ENCODE peak calls at places on chromosomes 2 and 18, in nine cellular contexts. N is GM12878, O is A549, X is HL-60, T is HCT116, H is SK-N-SH, S is K562, P is HepG2, D is Panc1. I is an unnamed sample.

GRCh38 chr18:36465970-36466369 is 168.5 kb downstream of the FHOD3 start:
- DNase-seq in N (no peak), O (no peak), X (no peak), T (no peak), H (no peak), S (no peak), P (no peak), D (no peak), I (no peak)

GRCh38 chr2:69138247-69138754 is 125.3 kb downstream of the ANTXR1 start:
- DNase-seq in N (no peak), O (peak), X (no peak), T (peak), H (no peak), S (no peak), P (no peak), D (peak), I (peak)

GRCh38 chr18:44893045-44893706 is 212.5 kb downstream of the SETBP1 start:
- DNase-seq in N (no peak), O (no peak), X (no peak), T (no peak), H (no peak), S (no peak), P (no peak), D (no peak), I (no peak)

GRCh38 chr2:121287956-121288355 is 3.0 kb upstream of the TFCP2L1 start:
- DNase-seq in N (no peak), O (no peak), X (no peak), T (no peak), H (no peak), S (no peak), P (no peak), D (no peak), I (no peak)

GRCh38 chr2:173134703-173135102 is 59.1 kb downstream of the MAP3K20 start:
- DNase-seq in N (no peak), O (no peak), X (peak), T (no peak), H (no peak), S (no peak), P (no peak), D (no peak), I (peak)

GRCh38 chr2:38248707-38249106 is 128.4 kb downstream of the ATL2 start:
- DNase-seq in N (no peak), O (no peak), X (no peak), T (no peak), H (peak), S (no peak), P (no peak), D (no peak), I (no peak)

GRCh38 chr2:165617720-165618119 is 148.2 kb downstream of the CSRNP3 start:
- DNase-seq in N (no peak), O (no peak), X (no peak), T (no peak), H (no peak), S (no peak), P (no peak), D (no peak), I (no peak)

GRCh38 chr2:229443869-229444268 is 172.8 kb upstream of the PID1 start:
- DNase-seq in N (no peak), O (no peak), X (no peak), T (no peak), H (no peak), S (no peak), P (no peak), D (no peak), I (no peak)

GRCh38 chr2:109129921-109130725 is 1.1 kb downstream of the SH3RF3 start:
- DNase-seq in N (no peak), O (no peak), X (no peak), T (no peak), H (no peak), S (no peak), P (no peak), D (no peak), I (peak)

GRCh38 chr2:136479696-136480095 is 285.6 kb upstream of the THSD7B start:
- DNase-seq in N (no peak), O (no peak), X (no peak), T (no peak), H (no peak), S (no peak), P (no peak), D (no peak), I (no peak)

GRCh38 chr18:13377496-13377895 is 158.9 kb downstream of the LDLRAD4 start:
- DNase-seq in N (no peak), O (no peak), X (peak), T (no peak), H (no peak), S (no peak), P (no peak), D (no peak), I (no peak)

GRCh38 chr2:207008105-207008990 is 69.0 kb downstream of the CPO start:
- DNase-seq in N (no peak), O (no peak), X (no peak), T (no peak), H (peak), S (no peak), P (no peak), D (no peak), I (peak)

GRCh38 chr18:74222710-74223497 is 68.9 kb downstream of the CYB5A start:
- DNase-seq in N (no peak), O (no peak), X (no peak), T (no peak), H (no peak), S (no peak), P (no peak), D (no peak), I (no peak)

GRCh38 chr2:147345246-147345645 is 499.6 kb upstream of the ACVR2A start:
- DNase-seq in N (no peak), O (no peak), X (no peak), T (no peak), H (no peak), S (no peak), P (no peak), D (no peak), I (no peak)

GRCh38 chr2:238060542-238061309 is at the start of gene SCLY:
- DNase-seq in N (peak), O (peak), X (peak), T (peak), H (peak), S (peak), P (peak), D (peak), I (peak)

GRCh38 chr2:112031473-112031872 is 23.6 kb upstream of the TMEM87B start:
- DNase-seq in N (no peak), O (no peak), X (no peak), T (no peak), H (no peak), S (no peak), P (no peak), D (no peak), I (peak)

GRCh38 chr2:240902615-240903041 is 3.5 kb upstream of the CROCC2 start:
- DNase-seq in N (no peak), O (no peak), X (no peak), T (no peak), H (peak), S (no peak), P (no peak), D (no peak), I (no peak)

GRCh38 chr2:39942970-39943369 is 163.9 kb upstream of the THUMPD2 start:
- DNase-seq in N (no peak), O (no peak), X (no peak), T (no peak), H (no peak), S (no peak), P (no peak), D (no peak), I (no peak)

GRCh38 chr18:75489493-75490190 is 62.1 kb upstream of the SMIM21 start:
- DNase-seq in N (no peak), O (peak), X (no peak), T (peak), H (no peak), S (no peak), P (peak), D (no peak), I (no peak)

GRCh38 chr2:199779589-199779988 is 71.4 kb downstream of the FTCDNL1 start:
- DNase-seq in N (no peak), O (no peak), X (no peak), T (no peak), H (no peak), S (no peak), P (no peak), D (no peak), I (no peak)

GRCh38 chr2:103174711-103175110 is 412.9 kb downstream of the TMEM182 start:
- DNase-seq in N (no peak), O (no peak), X (no peak), T (no peak), H (no peak), S (no peak), P (no peak), D (no peak), I (no peak)

GRCh38 chr18:74540689-74541421 is 6.6 kb downstream of the CNDP1 start:
- DNase-seq in N (no peak), O (no peak), X (no peak), T (no peak), H (no peak), S (no peak), P (no peak), D (no peak), I (no peak)

GRCh38 chr2:618591-618990 is 58.6 kb downstream of the TMEM18 start:
- DNase-seq in N (no peak), O (no peak), X (no peak), T (no peak), H (no peak), S (no peak), P (no peak), D (no peak), I (no peak)

GRCh38 chr18:35949903-35950627 is 22.4 kb upstream of the RMP24 start:
- DNase-seq in N (no peak), O (peak), X (peak), T (no peak), H (peak), S (peak), P (peak), D (no peak), I (peak)

GRCh38 chr2:111670776-111671175 is 213.2 kb downstream of the ANAPC1 start:
- DNase-seq in N (no peak), O (no peak), X (no peak), T (no peak), H (no peak), S (no peak), P (no peak), D (no peak), I (no peak)

GRCh38 chr18:25111382-25112070 is 240.4 kb downstream of the ZNF521 start:
- DNase-seq in N (no peak), O (no peak), X (no peak), T (no peak), H (no peak), S (no peak), P (no peak), D (no peak), I (peak)

GRCh38 chr2:196230051-196230450 is 58.7 kb upstream of the STK17B start:
- DNase-seq in N (no peak), O (no peak), X (no peak), T (no peak), H (no peak), S (no peak), P (no peak), D (no peak), I (no peak)

GRCh38 chr18:55206941-55207340 is 247.7 kb upstream of the CCDC68 start:
- DNase-seq in N (no peak), O (no peak), X (no peak), T (no peak), H (no peak), S (no peak), P (no peak), D (no peak), I (no peak)

GRCh38 chr2:47506024-47506423 is 103.1 kb downstream of the MSH2 start:
- DNase-seq in N (no peak), O (no peak), X (no peak), T (no peak), H (no peak), S (no peak), P (no peak), D (no peak), I (no peak)

GRCh38 chr2:156986339-156986988 is 271.0 kb upstream of the GALNT5 start:
- DNase-seq in N (no peak), O (no peak), X (no peak), T (peak), H (no peak), S (no peak), P (peak), D (no peak), I (peak)

GRCh38 chr2:216082388-216082733 is 642 bp downstream of the TMEM169 start:
- DNase-seq in N (no peak), O (peak), X (no peak), T (no peak), H (peak), S (no peak), P (no peak), D (no peak), I (no peak)

GRCh38 chr2:69013837-69014796 is 1.1 kb downstream of the ANTXR1 start:
- DNase-seq in N (no peak), O (no peak), X (no peak), T (no peak), H (peak), S (no peak), P (no peak), D (no peak), I (peak)

GRCh38 chr2:156892449-156893335 is 364.8 kb upstream of the GALNT5 start:
- DNase-seq in N (peak), O (peak), X (peak), T (peak), H (peak), S (peak), P (peak), D (peak), I (peak)

GRCh38 chr2:69469784-69470183 is 32.5 kb upstream of the NFU1 start:
- DNase-seq in N (no peak), O (no peak), X (no peak), T (no peak), H (no peak), S (no peak), P (no peak), D (no peak), I (no peak)

GRCh38 chr2:126085396-126085795 is 570.6 kb upstream of the GYPC start:
- DNase-seq in N (no peak), O (no peak), X (no peak), T (no peak), H (no peak), S (no peak), P (no peak), D (no peak), I (no peak)

GRCh38 chr2:142180820-142181533 is 50.2 kb upstream of the LRP1B start:
- DNase-seq in N (no peak), O (no peak), X (no peak), T (peak), H (no peak), S (no peak), P (peak), D (no peak), I (peak)

GRCh38 chr18:60421356-60422118 is 49.0 kb upstream of the MC4R start:
- DNase-seq in N (no peak), O (no peak), X (no peak), T (no peak), H (no peak), S (no peak), P (no peak), D (no peak), I (no peak)

GRCh38 chr2:41741951-41742563 is 305.8 kb upstream of the PKDCC start:
- DNase-seq in N (no peak), O (no peak), X (no peak), T (no peak), H (no peak), S (no peak), P (no peak), D (no peak), I (no peak)

GRCh38 chr2:71672011-71672639 is 218.8 kb downstream of the DYSF start:
- DNase-seq in N (no peak), O (no peak), X (no peak), T (no peak), H (peak), S (no peak), P (peak), D (no peak), I (peak)

GRCh38 chr2:221704442-221704841 is 132.3 kb upstream of the EPHA4 start:
- DNase-seq in N (no peak), O (no peak), X (no peak), T (no peak), H (no peak), S (no peak), P (no peak), D (no peak), I (no peak)

DNA sequence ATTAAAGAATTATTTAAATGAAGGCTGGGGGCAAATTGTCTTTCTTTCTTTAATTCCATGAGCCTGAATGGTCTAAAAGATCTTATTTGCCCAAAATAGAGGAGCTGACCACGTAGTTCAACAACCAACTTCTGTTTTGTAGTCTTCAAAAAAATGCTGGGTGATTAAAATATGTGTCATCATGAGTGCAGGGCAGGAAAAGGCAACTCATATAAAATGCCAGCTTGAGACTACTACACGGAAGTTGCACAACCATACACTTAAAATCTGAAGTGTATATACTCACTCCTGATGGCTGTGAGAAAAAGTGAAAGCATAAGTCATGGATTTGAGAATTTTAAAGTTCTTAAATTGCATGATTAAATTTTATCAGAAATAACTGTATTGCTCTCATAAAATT is 210.9 kb downstream of the DYM start:
- DNase-seq in N (no peak), O (no peak), X (peak), T (no peak), H (no peak), S (no peak), P (no peak), D (no peak), I (no peak)
- TF ChIP-seq REST in N (no peak), O (no peak), X (no peak), T (no peak), H (no peak), S (no peak), P (no peak), D (no peak), I (no peak)

GRCh38 chr18:48238636-48239035 is 170.5 kb downstream of the ZBTB7C start:
- DNase-seq in N (no peak), O (no peak), X (no peak), T (no peak), H (no peak), S (no peak), P (no peak), D (no peak), I (no peak)

GRCh38 chr18:48238206-48238605 is 171.0 kb downstream of the ZBTB7C start:
- DNase-seq in N (no peak), O (no peak), X (no peak), T (no peak), H (no peak), S (no peak), P (no peak), D (no peak), I (no peak)

DNA sequence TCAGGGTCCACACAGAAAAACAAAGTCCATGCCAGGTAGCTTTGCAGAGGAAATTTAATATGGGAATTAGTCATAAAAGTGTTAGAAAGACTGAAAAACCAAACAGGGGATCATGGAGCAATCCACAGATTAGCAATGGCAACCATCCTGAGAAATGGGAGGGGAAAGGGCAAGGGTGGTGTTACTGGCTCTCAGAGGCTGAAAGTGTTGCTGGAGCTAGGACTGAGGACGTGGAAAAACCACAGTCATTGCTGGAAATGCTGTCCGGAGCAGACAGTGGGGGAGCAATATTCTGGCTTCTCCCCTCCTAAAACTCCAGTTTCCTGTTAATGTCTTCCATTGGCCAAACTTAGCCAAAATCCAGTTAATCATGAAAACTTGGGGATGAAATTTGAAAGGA is 172.4 kb downstream of the ZBTB7C start:
- DNase-seq in N (no peak), O (no peak), X (no peak), T (no peak), H (no peak), S (no peak), P (no peak), D (no peak), I (no peak)
- H3K4me3 ChIP-seq in N (no peak), O (no peak), X (no peak), T (no peak), H (no peak), S (no peak), P (no peak), D (no peak), I (no peak)

GRCh38 chr2:73003027-73003426 is 68.5 kb downstream of the SFXN5 start:
- DNase-seq in N (no peak), O (no peak), X (no peak), T (no peak), H (no peak), S (no peak), P (no peak), D (no peak), I (no peak)

GRCh38 chr2:73000808-73001570 is 70.5 kb downstream of the SFXN5 start:
- DNase-seq in N (no peak), O (no peak), X (no peak), T (no peak), H (no peak), S (no peak), P (peak), D (no peak), I (no peak)

GRCh38 chr2:72998724-72999123 is 72.8 kb downstream of the SFXN5 start:
- DNase-seq in N (no peak), O (no peak), X (no peak), T (no peak), H (no peak), S (no peak), P (no peak), D (no peak), I (no peak)

GRCh38 chr2:72998234-72998651 is 73.3 kb downstream of the SFXN5 start:
- DNase-seq in N (no peak), O (no peak), X (no peak), T (no peak), H (no peak), S (no peak), P (no peak), D (no peak), I (no peak)

GRCh38 chr2:72999729-73000725 is 71.5 kb downstream of the SFXN5 start:
- DNase-seq in N (no peak), O (no peak), X (no peak), T (no peak), H (no peak), S (no peak), P (no peak), D (no peak), I (no peak)
- TF ChIP-seq REST in N (no peak), O (no peak), X (no peak), T (no peak), H (no peak), S (no peak), P (no peak), D (no peak), I (no peak)

DNA sequence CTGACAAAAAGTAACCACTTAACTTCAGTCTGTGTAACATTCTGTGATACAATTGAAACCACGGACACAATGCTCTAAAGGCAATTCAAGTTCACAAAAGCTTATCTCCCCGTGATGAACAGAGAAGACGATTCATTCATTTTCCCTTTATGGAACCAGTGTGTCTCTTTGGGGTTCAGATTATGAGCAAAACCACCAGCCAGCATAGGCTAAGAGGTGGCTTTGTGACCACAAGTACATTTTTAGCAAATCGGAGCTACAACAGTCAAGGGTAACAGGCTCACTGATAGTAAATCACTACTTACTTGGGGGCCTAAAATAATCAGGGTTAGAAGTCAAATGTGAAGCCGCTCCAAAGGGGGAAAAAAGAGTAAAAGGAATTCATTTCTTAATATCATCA is 120.6 kb upstream of the SMAD7 start:
- DNase-seq in N (no peak), O (no peak), X (no peak), T (no peak), H (no peak), S (peak), P (no peak), D (no peak), I (no peak)
- H3K4me3 ChIP-seq in N (no peak), O (no peak), X (no peak), T (no peak), H (no peak), S (no peak), P (no peak), D (no peak), I (no peak)

GRCh38 chr2:25228848-25229674 is 60.7 kb upstream of the POMC start:
- DNase-seq in N (no peak), O (peak), X (peak), T (peak), H (peak), S (peak), P (peak), D (peak), I (peak)
- TF ChIP-seq REST in N (no peak), O (no peak), X (no peak), T (no peak), H (no peak), S (no peak), P (no peak), D (no peak), I (no peak)

I was measured in GM23338.